ENCODE peak calls at places on chromosomes 13 and 19, in five cellular contexts. E is AG10803, Y is cardiac muscle cell, G is IMR-90, Z is epithelial cell of esophagus. R is an unnamed sample.

GRCh38 chr19:50328257-50329145 is 676 bp downstream of the KCNC3 start:
- DNase-seq in G (no peak), Y (peak; percentile 48), E (peak; percentile 4), Z (no peak), R (no peak)

GRCh38 chr19:5395541-5395940 is 54.9 kb upstream of the PTPRS start:
- DNase-seq in Z (no peak), G (no peak), Y (no peak), E (peak; percentile 23), R (no peak)

GRCh38 chr13:36920612-36921185 is 661 bp upstream of the SMAD9 start:
- DNase-seq in Z (no peak), G (no peak), Y (peak; percentile 36), E (no peak), R (no peak)

GRCh38 chr13:21008026-21008425 is 53.4 kb downstream of the LATS2 start:
- DNase-seq in E (no peak), Y (no peak), Z (no peak), G (no peak), R (no peak)

GRCh38 chr19:10107254-10107653 is 1.1 kb downstream of the PPAN start:
- DNase-seq in G (no peak), Z (no peak), E (no peak), Y (no peak), R (no peak)

GRCh38 chr19:29665826-29666633 is 769 bp downstream of the PLEKHF1 start:
- DNase-seq in Z (peak; percentile 36), E (peak; percentile 69), G (peak; percentile 66), Y (peak; percentile 22), R (no peak)

GRCh38 chr13:30577381-30577780 is 40.3 kb upstream of the USPL1 start:
- DNase-seq in Z (peak; percentile 93), E (peak; percentile 90), G (peak; percentile 95), Y (no peak), R (peak; percentile 12)

GRCh38 chr19:47187797-47188196 is 43.2 kb downstream of the BBC3 start:
- DNase-seq in E (no peak), G (no peak), Z (no peak), Y (no peak), R (no peak)

GRCh38 chr19:21833733-21834132 is 2.2 kb downstream of the ZNF43 start:
- DNase-seq in G (no peak), Z (no peak), Y (no peak), E (no peak), R (no peak)

GRCh38 chr19:50896591-50897190 is 14.5 kb downstream of the KLK4 start:
- DNase-seq in E (peak; percentile 24), Z (peak; percentile 57), G (peak; percentile 65), Y (no peak), R (peak; percentile 51)

DNA sequence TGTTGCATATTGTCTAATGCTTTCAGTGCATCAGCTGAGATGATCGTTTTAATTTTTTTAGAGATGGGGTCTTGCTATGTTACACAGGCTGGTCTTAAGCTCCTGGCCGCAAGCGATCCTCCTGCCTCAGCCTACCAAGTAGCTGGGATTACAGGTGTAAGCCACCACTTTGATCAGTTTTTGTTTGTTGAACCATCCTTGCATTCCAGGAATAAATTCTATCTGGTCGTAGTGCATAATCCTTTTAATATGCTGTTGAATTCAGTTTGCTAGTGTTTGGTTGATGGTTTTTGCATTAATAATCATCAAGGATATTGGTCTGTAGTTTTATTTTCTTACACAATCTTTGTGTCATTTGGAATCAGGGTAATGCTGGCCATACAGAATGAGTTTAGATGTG is 4.4 kb downstream of the ZNF211 start:
- DNase-seq in Y (no peak), E (no peak), G (no peak), Z (no peak), R (no peak)
- H3K4me3 ChIP-seq in Y (no peak overlapping the region), E (no peak overlapping the region), G (no peak overlapping the region), Z (no peak overlapping the region), R (no peak overlapping the region)

DNA sequence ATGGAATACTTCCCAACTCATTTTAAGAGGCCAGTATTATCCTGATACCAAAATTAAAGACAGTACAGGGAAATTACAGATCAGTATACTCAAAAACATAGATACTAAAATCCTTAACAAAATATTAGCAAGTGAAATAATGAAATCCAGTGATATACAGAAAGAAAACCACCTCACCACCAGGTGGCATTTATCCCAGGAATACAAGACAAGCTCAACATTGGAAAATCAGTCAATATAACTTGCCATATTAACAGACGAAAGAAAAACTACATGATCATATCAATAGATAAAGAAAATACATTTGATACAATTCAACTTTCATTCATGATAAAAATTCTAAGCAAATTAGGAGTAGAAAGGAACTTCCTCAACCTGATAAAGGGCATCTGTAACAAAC is 6.7 kb upstream of the GNA15 start:
- DNase-seq in G (peak; percentile 71), E (peak; percentile 68), Z (peak; percentile 70), Y (no peak), R (no peak)
- TF ChIP-seq CTCF in G (peak; percentile 69), E (peak; percentile 66), Z (peak; percentile 51), Y (peak; percentile 58), R (no peak)

GRCh38 chr19:13101590-13102415 is 855 bp downstream of the LYL1 start:
- DNase-seq in Y (no peak), G (no peak), Z (no peak), E (no peak), R (no peak)
- H3K4me3 ChIP-seq in Y (no peak overlapping the region), G (no peak overlapping the region), Z (no peak overlapping the region), E (no peak overlapping the region), R (no peak overlapping the region)

GRCh38 chr13:74009100-74009668 is 125.0 kb downstream of the KLF12 start:
- DNase-seq in E (no peak), Z (no peak), G (no peak), Y (no peak), R (no peak)

GRCh38 chr13:74017301-74018092 is 116.7 kb downstream of the KLF12 start:
- DNase-seq in Z (no peak), E (no peak), Y (no peak), G (no peak), R (no peak)

GRCh38 chr13:74015137-74015536 is 119.1 kb downstream of the KLF12 start:
- DNase-seq in E (no peak), G (peak; percentile 39), Y (no peak), Z (peak; percentile 36), R (no peak)
- TF ChIP-seq CTCF in E (no peak), G (peak; percentile 24), Y (peak; percentile 17), Z (peak; percentile 23), R (no peak)

GRCh38 chr13:104327217-104327616 is 1261.0 kb upstream of the SLC10A2 start:
- DNase-seq in Z (peak; percentile 22), E (no peak), Y (no peak), G (no peak), R (no peak)

GRCh38 chr13:104320446-104320845 is 1254.2 kb upstream of the SLC10A2 start:
- DNase-seq in Z (no peak), G (peak; percentile 4), Y (no peak), E (no peak), R (no peak)

GRCh38 chr13:104326523-104326922 is 1260.3 kb upstream of the SLC10A2 start:
- DNase-seq in Z (no peak), G (no peak), E (no peak), Y (no peak), R (no peak)

GRCh38 chr13:104318121-104318520 is 1251.9 kb upstream of the SLC10A2 start:
- DNase-seq in Y (peak; percentile 9), G (peak; percentile 49), Z (peak; percentile 47), E (no peak), R (peak; percentile 49)

DNA sequence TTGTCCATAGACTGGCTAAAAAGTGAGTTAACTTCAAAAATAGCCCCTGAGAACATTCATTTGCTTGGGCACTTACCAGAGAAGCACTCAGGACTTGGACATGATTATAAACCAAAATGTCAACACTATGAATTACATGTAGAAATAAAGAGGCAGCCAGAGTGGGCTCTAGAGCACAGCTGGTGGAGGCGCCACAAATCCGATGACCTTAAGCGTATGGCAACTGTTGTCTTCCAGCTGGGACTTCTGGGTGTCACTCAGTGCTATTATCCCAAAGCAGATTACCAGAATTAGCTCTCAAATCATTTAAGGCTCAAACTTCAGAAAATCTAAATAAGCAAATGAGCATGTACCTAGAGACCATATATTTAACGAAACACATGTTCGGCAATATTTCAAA is 1255.5 kb upstream of the SLC10A2 start:
- DNase-seq in E (no peak), Z (no peak), G (no peak), Y (no peak), R (peak; percentile 91)
- H3K4me3 ChIP-seq in E (no peak overlapping the region), Z (no peak overlapping the region), G (no peak overlapping the region), Y (no peak overlapping the region), R (no peak overlapping the region)

R was measured in WERI-Rb-1.